ENCODE peak calls at places on chromosomes 1 and 21, in six cellular contexts. One of them, this sample, is unnamed.

GRCh38 chr1:6080469-6080868 is 34.8 kb downstream of the KCNAB2 start:
- DNase-seq in cardiac fibroblast: no peak
- DNase-seq in psoas muscle: no peak
- DNase-seq in CD8-positive, alpha-beta T cell: no peak
- DNase-seq in left ventricle myocardium inferior: no peak
- DNase-seq in natural killer cell: no peak
- DNase-seq in this sample: no peak

GRCh38 chr1:82059931-82060330 is 259.2 kb downstream of the ADGRL2 start:
- DNase-seq in cardiac fibroblast: no peak
- DNase-seq in psoas muscle: no peak
- DNase-seq in CD8-positive, alpha-beta T cell: no peak
- DNase-seq in left ventricle myocardium inferior: no peak
- DNase-seq in natural killer cell: no peak
- DNase-seq in this sample: no peak

GRCh38 chr1:205301220-205301821 is 20.2 kb downstream of the NUAK2 start:
- DNase-seq in cardiac fibroblast: peak; percentile 95
- DNase-seq in psoas muscle: no peak
- DNase-seq in CD8-positive, alpha-beta T cell: no peak
- DNase-seq in left ventricle myocardium inferior: no peak
- DNase-seq in natural killer cell: no peak
- DNase-seq in this sample: no peak

GRCh38 chr1:192086643-192087042 is 71.6 kb upstream of the RGS18 start:
- DNase-seq in cardiac fibroblast: no peak
- DNase-seq in psoas muscle: no peak
- DNase-seq in CD8-positive, alpha-beta T cell: no peak
- DNase-seq in left ventricle myocardium inferior: no peak
- DNase-seq in natural killer cell: no peak
- DNase-seq in this sample: no peak

GRCh38 chr1:45973106-45973505 is 159.3 kb downstream of the PIK3R3 start:
- DNase-seq in cardiac fibroblast: no peak
- DNase-seq in psoas muscle: no peak
- DNase-seq in CD8-positive, alpha-beta T cell: no peak
- DNase-seq in left ventricle myocardium inferior: no peak
- DNase-seq in natural killer cell: no peak
- DNase-seq in this sample: no peak

GRCh38 chr21:36513430-36513829 is 33.5 kb upstream of the CLDN14 start:
- DNase-seq in cardiac fibroblast: no peak
- DNase-seq in psoas muscle: no peak
- DNase-seq in CD8-positive, alpha-beta T cell: no peak
- DNase-seq in left ventricle myocardium inferior: no peak
- DNase-seq in natural killer cell: no peak
- DNase-seq in this sample: no peak

GRCh38 chr1:66583021-66583420 is 49.1 kb downstream of the SGIP1 start:
- DNase-seq in cardiac fibroblast: no peak
- DNase-seq in psoas muscle: no peak
- DNase-seq in CD8-positive, alpha-beta T cell: no peak
- DNase-seq in left ventricle myocardium inferior: no peak
- DNase-seq in natural killer cell: no peak
- DNase-seq in this sample: no peak

GRCh38 chr1:203173566-203173965 is 2.1 kb downstream of the MYBPH start:
- DNase-seq in cardiac fibroblast: no peak
- DNase-seq in psoas muscle: peak; percentile 81
- DNase-seq in CD8-positive, alpha-beta T cell: no peak
- DNase-seq in left ventricle myocardium inferior: no peak
- DNase-seq in natural killer cell: no peak
- DNase-seq in this sample: no peak

GRCh38 chr1:18849252-18849651 is 10.2 kb downstream of the TAS1R2 start:
- DNase-seq in cardiac fibroblast: no peak
- DNase-seq in psoas muscle: no peak
- DNase-seq in CD8-positive, alpha-beta T cell: no peak
- DNase-seq in left ventricle myocardium inferior: no peak
- DNase-seq in natural killer cell: no peak
- DNase-seq in this sample: no peak

GRCh38 chr1:202165267-202165941 is 5.0 kb upstream of the PTPN7 start:
- DNase-seq in cardiac fibroblast: no peak
- DNase-seq in psoas muscle: no peak
- DNase-seq in CD8-positive, alpha-beta T cell: no peak
- DNase-seq in left ventricle myocardium inferior: no peak
- DNase-seq in natural killer cell: no peak
- DNase-seq in this sample: no peak

GRCh38 chr1:159444507-159444906 is 5.0 kb downstream of the OR10J1 start:
- DNase-seq in cardiac fibroblast: no peak
- DNase-seq in psoas muscle: no peak
- DNase-seq in CD8-positive, alpha-beta T cell: no peak
- DNase-seq in left ventricle myocardium inferior: no peak
- DNase-seq in natural killer cell: no peak
- DNase-seq in this sample: no peak

GRCh38 chr1:197620660-197621273 is 154.5 kb downstream of the DENND1B start:
- DNase-seq in cardiac fibroblast: no peak
- DNase-seq in psoas muscle: no peak
- DNase-seq in CD8-positive, alpha-beta T cell: no peak
- DNase-seq in left ventricle myocardium inferior: no peak
- DNase-seq in natural killer cell: no peak
- DNase-seq in this sample: no peak

GRCh38 chr1:113124366-113124765 is 51.4 kb downstream of the LRIG2 start:
- DNase-seq in cardiac fibroblast: no peak
- DNase-seq in psoas muscle: no peak
- DNase-seq in CD8-positive, alpha-beta T cell: no peak
- DNase-seq in left ventricle myocardium inferior: no peak
- DNase-seq in natural killer cell: no peak
- DNase-seq in this sample: no peak

GRCh38 chr1:64909021-64909420 is 57.3 kb downstream of the JAK1 start:
- DNase-seq in cardiac fibroblast: no peak
- DNase-seq in psoas muscle: no peak
- DNase-seq in CD8-positive, alpha-beta T cell: no peak
- DNase-seq in left ventricle myocardium inferior: no peak
- DNase-seq in natural killer cell: no peak
- DNase-seq in this sample: no peak

DNA sequence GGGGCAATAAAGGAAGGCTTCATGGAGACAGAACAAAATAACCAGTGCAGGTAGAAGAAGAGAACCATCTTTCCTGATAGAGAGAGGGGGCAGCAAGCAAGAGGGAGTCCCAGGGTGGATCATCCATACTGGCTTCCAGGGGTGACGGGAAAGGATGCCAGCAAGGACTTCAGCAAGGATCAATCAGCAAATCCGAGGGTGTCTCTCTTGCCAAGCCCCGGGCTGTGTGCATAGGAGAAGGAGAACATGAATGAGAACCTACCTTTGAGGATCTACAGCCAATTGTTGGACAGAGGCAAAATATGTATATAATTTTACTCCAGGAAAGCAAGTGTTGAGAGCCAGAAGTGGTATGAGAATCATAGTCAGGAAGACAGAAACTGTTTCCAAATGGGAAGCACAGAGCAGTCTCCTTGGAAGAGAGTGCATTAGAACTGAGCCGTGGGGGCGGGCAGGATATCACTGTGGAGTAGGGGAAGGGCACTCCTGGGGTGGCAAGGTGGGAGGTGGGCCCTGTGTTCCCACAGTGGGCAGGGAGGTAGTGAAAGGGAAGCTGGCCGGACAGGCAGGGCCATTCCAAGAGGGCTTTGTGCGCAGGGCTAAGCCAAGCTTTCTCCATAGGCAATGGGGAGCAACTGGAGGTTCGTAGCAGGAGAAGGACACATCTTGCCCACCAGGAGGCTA is 1.1 kb upstream of the S100A9 start:
- DNase-seq in cardiac fibroblast: no peak
- DNase-seq in psoas muscle: no peak
- DNase-seq in CD8-positive, alpha-beta T cell: no peak
- DNase-seq in left ventricle myocardium inferior: no peak
- DNase-seq in natural killer cell: no peak
- DNase-seq in this sample: no peak
- TF ChIP-seq CTCF in cardiac fibroblast: no peak
- TF ChIP-seq CTCF in psoas muscle: no peak
- TF ChIP-seq CTCF in CD8-positive, alpha-beta T cell: no peak
- TF ChIP-seq CTCF in left ventricle myocardium inferior: no peak
- TF ChIP-seq CTCF in natural killer cell: no peak
- TF ChIP-seq CTCF in this sample: no peak

GRCh38 chr1:111837398-111837797 is 81.7 kb downstream of the DDX20 start:
- DNase-seq in cardiac fibroblast: no peak
- DNase-seq in psoas muscle: no peak
- DNase-seq in CD8-positive, alpha-beta T cell: no peak
- DNase-seq in left ventricle myocardium inferior: no peak
- DNase-seq in natural killer cell: no peak
- DNase-seq in this sample: no peak
- TF ChIP-seq CTCF in cardiac fibroblast: no peak
- TF ChIP-seq CTCF in psoas muscle: no peak
- TF ChIP-seq CTCF in CD8-positive, alpha-beta T cell: no peak
- TF ChIP-seq CTCF in left ventricle myocardium inferior: no peak
- TF ChIP-seq CTCF in natural killer cell: no peak
- TF ChIP-seq CTCF in this sample: no peak

GRCh38 chr1:193755441-193755840 is 569.0 kb upstream of the B3GALT2 start:
- DNase-seq in cardiac fibroblast: no peak
- DNase-seq in psoas muscle: no peak
- DNase-seq in CD8-positive, alpha-beta T cell: no peak
- DNase-seq in left ventricle myocardium inferior: no peak
- DNase-seq in natural killer cell: no peak
- DNase-seq in this sample: no peak
- TF ChIP-seq CTCF in cardiac fibroblast: no peak
- TF ChIP-seq CTCF in psoas muscle: no peak
- TF ChIP-seq CTCF in CD8-positive, alpha-beta T cell: no peak
- TF ChIP-seq CTCF in left ventricle myocardium inferior: no peak
- TF ChIP-seq CTCF in natural killer cell: no peak
- TF ChIP-seq CTCF in this sample: no peak

GRCh38 chr1:179115181-179115580 is 33.3 kb downstream of the TOR3A start:
- DNase-seq in cardiac fibroblast: no peak
- DNase-seq in psoas muscle: no peak
- DNase-seq in CD8-positive, alpha-beta T cell: no peak
- DNase-seq in left ventricle myocardium inferior: no peak
- DNase-seq in natural killer cell: no peak
- DNase-seq in this sample: no peak
- TF ChIP-seq CTCF in cardiac fibroblast: no peak
- TF ChIP-seq CTCF in psoas muscle: no peak
- TF ChIP-seq CTCF in CD8-positive, alpha-beta T cell: no peak
- TF ChIP-seq CTCF in left ventricle myocardium inferior: no peak
- TF ChIP-seq CTCF in natural killer cell: no peak
- TF ChIP-seq CTCF in this sample: no peak

GRCh38 chr1:116842654-116843053 is 67.1 kb upstream of the PTGFRN start:
- DNase-seq in cardiac fibroblast: no peak
- DNase-seq in psoas muscle: no peak
- DNase-seq in CD8-positive, alpha-beta T cell: no peak
- DNase-seq in left ventricle myocardium inferior: no peak
- DNase-seq in natural killer cell: no peak
- DNase-seq in this sample: no peak
- TF ChIP-seq CTCF in cardiac fibroblast: peak; percentile 2
- TF ChIP-seq CTCF in psoas muscle: no peak
- TF ChIP-seq CTCF in CD8-positive, alpha-beta T cell: no peak
- TF ChIP-seq CTCF in left ventricle myocardium inferior: no peak
- TF ChIP-seq CTCF in natural killer cell: no peak
- TF ChIP-seq CTCF in this sample: no peak

DNA sequence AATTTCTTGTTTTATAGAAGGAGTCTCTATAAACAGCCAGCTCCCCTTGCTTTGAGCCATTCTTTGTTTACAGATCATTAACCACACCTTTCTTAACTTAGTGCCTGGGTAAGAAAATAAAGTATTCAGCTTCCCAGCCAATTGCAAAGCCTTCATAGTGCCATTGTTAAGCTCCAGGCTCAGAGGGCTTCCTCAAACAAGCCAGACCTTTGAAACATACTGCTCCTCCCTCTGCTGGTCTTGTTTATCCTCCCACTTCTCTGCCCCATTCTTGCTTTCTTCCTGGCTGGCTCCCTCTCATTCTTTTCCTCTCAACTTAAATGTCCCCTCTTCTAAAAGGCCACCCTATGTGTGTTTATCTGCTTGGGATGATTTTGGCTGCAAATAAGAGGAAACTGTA is 319.4 kb upstream of the ST6GALNAC5 start:
- DNase-seq in cardiac fibroblast: no peak
- DNase-seq in psoas muscle: no peak
- DNase-seq in CD8-positive, alpha-beta T cell: no peak
- DNase-seq in left ventricle myocardium inferior: no peak
- DNase-seq in natural killer cell: no peak
- DNase-seq in this sample: no peak
- TF ChIP-seq CTCF in cardiac fibroblast: no peak
- TF ChIP-seq CTCF in psoas muscle: no peak
- TF ChIP-seq CTCF in CD8-positive, alpha-beta T cell: no peak
- TF ChIP-seq CTCF in left ventricle myocardium inferior: no peak
- TF ChIP-seq CTCF in natural killer cell: no peak
- TF ChIP-seq CTCF in this sample: no peak

GRCh38 chr1:161768461-161768860 is 2.3 kb downstream of the ATF6 start:
- DNase-seq in cardiac fibroblast: no peak
- DNase-seq in psoas muscle: no peak
- DNase-seq in CD8-positive, alpha-beta T cell: no peak
- DNase-seq in left ventricle myocardium inferior: no peak
- DNase-seq in natural killer cell: no peak
- DNase-seq in this sample: no peak

GRCh38 chr1:161768986-161769672 is 3.0 kb downstream of the ATF6 start:
- DNase-seq in cardiac fibroblast: peak; percentile 59
- DNase-seq in psoas muscle: no peak
- DNase-seq in CD8-positive, alpha-beta T cell: no peak
- DNase-seq in left ventricle myocardium inferior: no peak
- DNase-seq in natural killer cell: no peak
- DNase-seq in this sample: no peak

GRCh38 chr1:161766102-161766981 is at the start of gene ATF6:
- DNase-seq in cardiac fibroblast: peak; percentile 97
- DNase-seq in psoas muscle: peak; percentile 90
- DNase-seq in CD8-positive, alpha-beta T cell: peak; percentile 61
- DNase-seq in left ventricle myocardium inferior: peak; percentile 89
- DNase-seq in natural killer cell: peak; percentile 77
- DNase-seq in this sample: peak; percentile 93

DNA sequence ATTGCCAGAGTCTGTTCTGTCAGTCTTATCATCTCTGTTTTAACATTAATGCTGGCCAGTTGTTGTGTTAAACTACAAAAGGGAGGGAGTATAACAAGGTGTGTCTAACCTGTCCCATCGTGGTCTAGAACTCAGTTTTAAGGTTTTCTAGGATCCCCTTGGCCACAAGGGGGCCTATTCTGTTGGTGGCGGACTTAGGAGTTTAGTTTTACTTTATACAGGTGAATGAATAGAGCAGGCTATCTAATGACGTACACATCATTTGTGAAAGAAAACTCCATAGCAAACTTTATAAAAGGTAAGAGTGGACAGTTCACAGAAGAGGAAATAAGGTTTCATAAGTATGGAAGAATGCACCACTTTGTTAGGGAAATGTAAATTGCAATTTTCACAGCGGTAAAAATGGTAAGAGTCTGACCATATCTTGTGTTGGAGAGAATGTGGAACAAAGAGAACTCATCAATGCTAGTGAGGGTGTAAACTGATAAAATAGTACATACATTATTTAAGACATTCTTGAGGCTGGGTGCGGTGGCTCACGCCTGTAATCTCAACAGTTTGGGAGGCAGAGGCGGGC is 2.5 kb upstream of the ATF6 start:
- DNase-seq in cardiac fibroblast: peak; percentile 16
- DNase-seq in psoas muscle: no peak
- DNase-seq in CD8-positive, alpha-beta T cell: peak; percentile 16
- DNase-seq in left ventricle myocardium inferior: no peak
- DNase-seq in natural killer cell: no peak
- DNase-seq in this sample: no peak
- TF ChIP-seq CTCF in cardiac fibroblast: peak; percentile 55
- TF ChIP-seq CTCF in psoas muscle: peak; percentile 23
- TF ChIP-seq CTCF in CD8-positive, alpha-beta T cell: peak; percentile 75
- TF ChIP-seq CTCF in left ventricle myocardium inferior: peak; percentile 42
- TF ChIP-seq CTCF in natural killer cell: peak; percentile 66
- TF ChIP-seq CTCF in this sample: peak; percentile 83